ENCODE peak calls at places on chromosomes 3 and 15, in seven cellular contexts. F is tibial artery; K is heart left ventricle; W is neural progenitor cell; B is GM23338; Z is upper lobe of right lung; A is CD4-positive, alpha-beta T cell. E is an unnamed sample.

GRCh38 chr15:56425276-56425675 is 39.7 kb downstream of the MNS1 start:
- DNase-seq in F (no peak), K (no peak), W (no peak), B (no peak), Z (no peak), A (no peak), E (no peak)

GRCh38 chr3:7867587-7867986 is 634.0 kb upstream of the LMCD1 start:
- DNase-seq in F (no peak), K (no peak), W (no peak), B (no peak), Z (no peak), A (no peak), E (no peak)

GRCh38 chr3:172057059-172057458 is 17.7 kb downstream of the FNDC3B start:
- DNase-seq in F (no peak), K (no peak), W (peak), B (no peak), Z (no peak), A (no peak), E (no peak)

GRCh38 chr3:171184372-171184771 is 157.9 kb upstream of the SLC2A2 start:
- DNase-seq in F (no peak), K (no peak), W (no peak), B (no peak), Z (no peak), A (no peak), E (no peak)

GRCh38 chr15:101657968-101658784 is 6.0 kb upstream of the TM2D3 start:
- DNase-seq in F (no peak), K (peak), W (no peak), B (no peak), Z (no peak), A (no peak), E (no peak)

GRCh38 chr3:136250862-136251460 is 821 bp downstream of the PCCB start:
- DNase-seq in F (peak), K (peak), W (peak), B (peak), Z (peak), A (no peak), E (no peak)

GRCh38 chr3:128282392-128283196 is 129.3 kb downstream of the EEFSEC start:
- DNase-seq in F (peak), K (peak), W (no peak), B (peak), Z (peak), A (no peak), E (no peak)

GRCh38 chr15:90594297-90594696 is 64.6 kb downstream of the CRTC3 start:
- DNase-seq in F (peak), K (peak), W (no peak), B (peak), Z (peak), A (peak), E (peak)

GRCh38 chr3:53169832-53170324 is 8.9 kb downstream of the PRKCD start:
- DNase-seq in F (no peak), K (no peak), W (no peak), B (no peak), Z (no peak), A (no peak), E (no peak)

GRCh38 chr15:58178668-58179067 is 40.5 kb downstream of the AQP9 start:
- DNase-seq in F (no peak), K (no peak), W (no peak), B (no peak), Z (no peak), A (no peak), E (no peak)

GRCh38 chr15:91566116-91566515 is 287.4 kb upstream of the SLCO3A1 start:
- DNase-seq in F (no peak), K (no peak), W (no peak), B (no peak), Z (no peak), A (no peak), E (no peak)

GRCh38 chr3:73513260-73513659 is 111.5 kb downstream of the PDZRN3 start:
- DNase-seq in F (no peak), K (no peak), W (no peak), B (no peak), Z (no peak), A (no peak), E (no peak)

GRCh38 chr3:46335546-46335945 is 18.4 kb upstream of the CCR2 start:
- DNase-seq in F (no peak), K (no peak), W (no peak), B (no peak), Z (no peak), A (no peak), E (no peak)

GRCh38 chr3:24829011-24829581 is 334.4 kb upstream of the THRB start:
- DNase-seq in F (no peak), K (peak), W (peak), B (peak), Z (peak), A (no peak), E (peak)

GRCh38 chr3:76679510-76679909 is 360.4 kb upstream of the ROBO2 start:
- DNase-seq in F (no peak), K (no peak), W (no peak), B (peak), Z (no peak), A (no peak), E (no peak)

GRCh38 chr3:176055851-176056250 is 1141.4 kb downstream of the TBL1XR1 start:
- DNase-seq in F (no peak), K (no peak), W (no peak), B (no peak), Z (no peak), A (no peak), E (no peak)

GRCh38 chr15:60585743-60586708 is 107.1 kb upstream of the ICE2 start:
- DNase-seq in F (peak), K (peak), W (peak), B (peak), Z (no peak), A (no peak), E (peak)

GRCh38 chr3:81218023-81218422 is 543.4 kb downstream of the GBE1 start:
- DNase-seq in F (no peak), K (no peak), W (peak), B (peak), Z (no peak), A (no peak), E (no peak)

GRCh38 chr15:87733522-87733921 is 523.0 kb downstream of the NTRK3 start:
- DNase-seq in F (no peak), K (no peak), W (no peak), B (no peak), Z (no peak), A (no peak), E (no peak)

GRCh38 chr15:44385344-44385942 is 42.0 kb upstream of the CTDSPL2 start:
- DNase-seq in F (no peak), K (no peak), W (no peak), B (no peak), Z (no peak), A (no peak), E (no peak)

GRCh38 chr15:39172380-39173281 is 408.2 kb upstream of the THBS1 start:
- DNase-seq in F (no peak), K (peak), W (peak), B (no peak), Z (no peak), A (no peak), E (no peak)

GRCh38 chr3:152595975-152596832 is 238.7 kb upstream of the P2RY1 start:
- DNase-seq in F (peak), K (peak), W (peak), B (no peak), Z (no peak), A (no peak), E (no peak)
- H3K27ac ChIP-seq in F (peak), K (peak), W (no peak), B (no peak), Z (peak), A (peak), E (no peak)

GRCh38 chr3:117045143-117045542 is 335.6 kb downstream of the TUSC7 start:
- DNase-seq in F (peak), K (no peak), W (peak), B (peak), Z (no peak), A (no peak), E (no peak)
- TF ChIP-seq CTCF in F (no peak), K (no peak), W (peak), B (peak), Z (no peak), A (no peak), E (no peak)

DNA sequence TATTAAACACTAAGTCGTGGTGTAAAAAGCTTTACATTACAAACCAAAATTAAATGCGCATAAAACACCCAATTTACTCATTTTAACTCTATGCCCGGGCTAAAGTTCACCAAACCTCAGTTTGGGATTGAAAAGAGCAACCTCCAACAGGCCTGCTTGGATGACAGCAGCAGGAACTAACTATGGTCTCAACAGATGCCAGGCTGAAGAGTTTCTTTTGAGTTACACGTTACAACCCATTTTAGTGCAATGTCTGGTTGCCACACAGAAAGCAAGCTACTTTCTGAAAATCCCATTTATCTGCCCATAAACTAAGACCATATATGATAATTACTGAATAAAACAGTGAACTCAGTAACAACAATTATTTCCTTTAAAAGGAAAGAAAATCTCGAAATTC is 2.2 kb downstream of the SATB1 start:
- DNase-seq in F (no peak), K (no peak), W (peak), B (peak), Z (no peak), A (no peak), E (no peak)
- H3K27ac ChIP-seq in F (peak), K (peak), W (no peak), B (no peak), Z (peak), A (peak), E (no peak)

GRCh38 chr3:133926736-133927542 is 31.3 kb upstream of the RAB6B start:
- DNase-seq in F (no peak), K (no peak), W (peak), B (peak), Z (no peak), A (no peak), E (no peak)

GRCh38 chr3:133924041-133924440 is 28.4 kb upstream of the RAB6B start:
- DNase-seq in F (no peak), K (no peak), W (no peak), B (no peak), Z (no peak), A (no peak), E (no peak)

GRCh38 chr3:133917144-133917543 is 21.5 kb upstream of the RAB6B start:
- DNase-seq in F (no peak), K (no peak), W (no peak), B (no peak), Z (no peak), A (no peak), E (no peak)

GRCh38 chr3:133925960-133926735 is 30.5 kb upstream of the RAB6B start:
- DNase-seq in F (no peak), K (no peak), W (no peak), B (peak), Z (no peak), A (no peak), E (no peak)

GRCh38 chr3:133921592-133921991 is 25.9 kb upstream of the RAB6B start:
- DNase-seq in F (no peak), K (no peak), W (no peak), B (no peak), Z (no peak), A (no peak), E (no peak)
- TF ChIP-seq CTCF in F (no peak), K (no peak), W (no peak), B (no peak), Z (no peak), A (no peak), E (no peak)

GRCh38 chr3:194118920-194119319 is 17.0 kb upstream of the HES1 start:
- DNase-seq in F (no peak), K (no peak), W (no peak), B (no peak), Z (no peak), A (no peak), E (no peak)
- H3K27ac ChIP-seq in F (no peak), K (no peak), W (no peak), B (no peak), Z (no peak), A (no peak), E (no peak)

DNA sequence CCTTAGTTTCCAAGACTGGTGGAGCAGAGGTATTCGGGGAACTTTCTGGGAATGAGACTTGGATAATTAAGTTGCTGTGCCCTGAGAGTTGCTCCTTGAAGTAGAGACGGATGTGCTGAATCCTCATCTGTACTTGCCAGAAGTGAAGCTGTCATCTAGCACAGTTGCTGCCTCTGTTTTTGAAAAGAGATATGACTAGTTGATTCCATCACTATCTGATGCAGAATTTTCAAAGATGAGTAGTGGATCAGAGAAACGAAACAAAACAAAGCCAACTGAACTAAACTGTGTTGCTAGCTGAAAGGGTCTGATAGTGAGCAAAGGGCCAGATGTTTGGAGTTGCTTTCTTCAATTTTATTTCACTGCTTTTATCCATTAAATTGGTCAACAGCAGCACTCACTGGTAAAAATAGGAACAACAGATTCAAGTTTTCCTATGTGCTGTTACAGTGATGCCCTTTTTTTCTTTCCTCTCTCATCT is 52.7 kb downstream of the MITF start:
- DNase-seq in F (no peak), K (no peak), W (no peak), B (peak), Z (no peak), A (no peak), E (no peak)
- TF ChIP-seq CTCF in F (peak), K (peak), W (peak), B (peak), Z (peak), A (no peak), E (peak)

GRCh38 chr15:73751481-73751880 is 1.7 kb downstream of the INSYN1 start:
- DNase-seq in F (no peak), K (no peak), W (no peak), B (peak), Z (no peak), A (no peak), E (no peak)
- H3K27ac ChIP-seq in F (no peak), K (no peak), W (no peak), B (no peak), Z (no peak), A (no peak), E (no peak)

DNA sequence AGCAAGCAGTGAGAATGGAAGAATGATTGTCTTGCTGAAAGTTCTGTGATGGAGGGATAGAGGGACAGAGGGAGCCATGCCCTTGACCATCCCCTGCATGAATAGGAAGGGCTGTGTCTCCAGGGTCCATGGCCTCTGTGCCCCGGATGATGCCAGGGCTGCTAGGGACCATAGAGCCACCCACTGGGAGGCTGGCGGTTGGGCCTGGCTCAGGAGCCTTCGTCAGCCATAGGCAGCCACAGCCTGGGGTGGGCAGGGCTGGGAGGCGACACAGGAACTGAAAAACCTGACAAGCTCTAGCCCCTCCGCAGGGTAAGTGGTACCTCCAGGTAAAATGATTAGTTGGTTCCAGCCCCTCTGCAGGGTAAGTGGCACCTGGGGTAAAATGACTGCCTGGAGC is 19.1 kb upstream of the LAMP3 start:
- DNase-seq in F (no peak), K (no peak), W (no peak), B (no peak), Z (no peak), A (no peak), E (no peak)
- TF ChIP-seq CTCF in F (no peak), K (no peak), W (no peak), B (no peak), Z (no peak), A (no peak), E (no peak)

E was measured in RWPE1.